ENCODE peak calls at places on chromosomes 1 and 21, in four cellular contexts. Q, X, E and K are unnamed samples.

GRCh38 chr1:210437111-210437510 is 108.4 kb downstream of the HHAT start:
- DNase-seq in Q (no peak), X (no peak), E (no peak), K (no peak)

GRCh38 chr21:45140346-45140940 is 66.1 kb downstream of the ADARB1 start:
- DNase-seq in Q (peak; percentile 95), X (peak; percentile 77), E (peak; percentile 92), K (no peak)

GRCh38 chr1:19645544-19646252 is 1.6 kb downstream of the NBL1 start:
- DNase-seq in Q (peak; percentile 71), X (peak; percentile 34), E (no peak), K (no peak)

GRCh38 chr1:74341702-74342339 is 106.6 kb downstream of the TNNI3K start:
- DNase-seq in Q (no peak), X (no peak), E (no peak), K (no peak)

GRCh38 chr1:183632964-183633363 is 2.6 kb downstream of the ARPC5 start:
- DNase-seq in Q (peak; percentile 18), X (no peak), E (no peak), K (no peak)

GRCh38 chr1:226082959-226083302 is 20.4 kb downstream of the H3-3A start:
- DNase-seq in Q (peak; percentile 83), X (peak; percentile 60), E (peak; percentile 48), K (no peak)

GRCh38 chr1:36513676-36514473 is 31.2 kb upstream of the CSF3R start:
- DNase-seq in Q (no peak), X (no peak), E (no peak), K (no peak)

GRCh38 chr1:108590947-108591346 is 31.0 kb downstream of the EEIG2 start:
- DNase-seq in Q (peak; percentile 99), X (no peak), E (peak; percentile 96), K (no peak)

GRCh38 chr21:41559658-41560599 is 52.0 kb upstream of the TMPRSS2 start:
- DNase-seq in Q (peak; percentile 86), X (no peak), E (peak; percentile 73), K (no peak)

GRCh38 chr1:1020415-1021009 is 592 bp downstream of the AGRN start:
- DNase-seq in Q (peak; percentile 58), X (no peak), E (peak; percentile 40), K (no peak)

GRCh38 chr1:116273042-116273783 is 99.8 kb upstream of the ATP1A1 start:
- DNase-seq in Q (no peak), X (no peak), E (no peak), K (no peak)

GRCh38 chr1:110390692-110391232 is at the start of gene SLC16A4:
- DNase-seq in Q (peak; percentile 73), X (no peak), E (peak; percentile 86), K (no peak)

GRCh38 chr1:196607940-196608339 is 300 bp downstream of the KCNT2 start:
- DNase-seq in Q (peak; percentile 23), X (no peak), E (peak; percentile 8), K (no peak)

GRCh38 chr1:219422811-219423598 is 189.9 kb downstream of the ZC3H11B start:
- DNase-seq in Q (peak; percentile 74), X (no peak), E (peak; percentile 78), K (no peak)

GRCh38 chr1:53601031-53601745 is 137.8 kb downstream of the GLIS1 start:
- DNase-seq in Q (no peak), X (no peak), E (no peak), K (no peak)

GRCh38 chr1:236164273-236164672 is 21.9 kb downstream of the GPR137B start:
- DNase-seq in Q (no peak), X (no peak), E (no peak), K (no peak)

GRCh38 chr1:219347843-219348475 is 174.3 kb downstream of the LYPLAL1 start:
- DNase-seq in Q (no peak), X (no peak), E (peak; percentile 31), K (no peak)

GRCh38 chr1:197464039-197464438 is 196.0 kb downstream of the CRB1 start:
- DNase-seq in Q (peak; percentile 72), X (no peak), E (peak; percentile 87), K (no peak)

GRCh38 chr1:207084701-207085180 is 3.9 kb upstream of the C4BPB start:
- DNase-seq in Q (peak; percentile 63), X (peak; percentile 58), E (peak; percentile 77), K (no peak)

GRCh38 chr21:31623664-31624063 is 35.8 kb upstream of the SOD1 start:
- DNase-seq in Q (no peak), X (no peak), E (no peak), K (no peak)

GRCh38 chr1:232057217-232057895 is 430.8 kb downstream of the DISC1 start:
- DNase-seq in Q (no peak), X (no peak), E (no peak), K (no peak)

GRCh38 chr1:66532798-66533783 is 862 bp upstream of the SGIP1 start:
- DNase-seq in Q (peak; percentile 77), X (no peak), E (peak; percentile 83), K (no peak)

GRCh38 chr1:66623812-66624211 is 89.9 kb downstream of the SGIP1 start:
- DNase-seq in Q (peak; percentile 46), X (no peak), E (peak; percentile 89), K (no peak)

GRCh38 chr1:246301553-246302250 is 205.4 kb downstream of the SMYD3 start:
- DNase-seq in Q (peak; percentile 63), X (no peak), E (no peak), K (no peak)

GRCh38 chr1:70542856-70543255 is 131.8 kb downstream of the CTH start:
- DNase-seq in Q (no peak), X (no peak), E (no peak), K (no peak)

GRCh38 chr1:29227511-29227910 is 3.2 kb downstream of the MECR start:
- DNase-seq in Q (no peak), X (no peak), E (no peak), K (no peak)

GRCh38 chr1:168498159-168498609 is 45.6 kb downstream of the XCL2 start:
- DNase-seq in Q (peak; percentile 26), X (no peak), E (peak; percentile 65), K (no peak)

GRCh38 chr1:56506314-56506743 is 73.0 kb downstream of the PLPP3 start:
- DNase-seq in Q (no peak), X (peak; percentile 66), E (no peak), K (no peak)

GRCh38 chr21:42209801-42210479 is 9.0 kb upstream of the ABCG1 start:
- DNase-seq in Q (no peak), X (no peak), E (no peak), K (no peak)

GRCh38 chr1:79198841-79199240 is 192.3 kb upstream of the ADGRL4 start:
- DNase-seq in Q (peak; percentile 80), X (no peak), E (peak; percentile 72), K (no peak)

GRCh38 chr1:91828583-91829281 is 57.2 kb downstream of the TGFBR3 start:
- DNase-seq in Q (no peak), X (no peak), E (no peak), K (no peak)

GRCh38 chr1:91826649-91827048 is 59.3 kb downstream of the TGFBR3 start:
- DNase-seq in Q (no peak), X (no peak), E (no peak), K (no peak)

GRCh38 chr1:91828007-91828321 is 58.0 kb downstream of the TGFBR3 start:
- DNase-seq in Q (no peak), X (no peak), E (no peak), K (no peak)

GRCh38 chr1:91826248-91826647 is 59.7 kb downstream of the TGFBR3 start:
- DNase-seq in Q (no peak), X (no peak), E (no peak), K (no peak)

DNA sequence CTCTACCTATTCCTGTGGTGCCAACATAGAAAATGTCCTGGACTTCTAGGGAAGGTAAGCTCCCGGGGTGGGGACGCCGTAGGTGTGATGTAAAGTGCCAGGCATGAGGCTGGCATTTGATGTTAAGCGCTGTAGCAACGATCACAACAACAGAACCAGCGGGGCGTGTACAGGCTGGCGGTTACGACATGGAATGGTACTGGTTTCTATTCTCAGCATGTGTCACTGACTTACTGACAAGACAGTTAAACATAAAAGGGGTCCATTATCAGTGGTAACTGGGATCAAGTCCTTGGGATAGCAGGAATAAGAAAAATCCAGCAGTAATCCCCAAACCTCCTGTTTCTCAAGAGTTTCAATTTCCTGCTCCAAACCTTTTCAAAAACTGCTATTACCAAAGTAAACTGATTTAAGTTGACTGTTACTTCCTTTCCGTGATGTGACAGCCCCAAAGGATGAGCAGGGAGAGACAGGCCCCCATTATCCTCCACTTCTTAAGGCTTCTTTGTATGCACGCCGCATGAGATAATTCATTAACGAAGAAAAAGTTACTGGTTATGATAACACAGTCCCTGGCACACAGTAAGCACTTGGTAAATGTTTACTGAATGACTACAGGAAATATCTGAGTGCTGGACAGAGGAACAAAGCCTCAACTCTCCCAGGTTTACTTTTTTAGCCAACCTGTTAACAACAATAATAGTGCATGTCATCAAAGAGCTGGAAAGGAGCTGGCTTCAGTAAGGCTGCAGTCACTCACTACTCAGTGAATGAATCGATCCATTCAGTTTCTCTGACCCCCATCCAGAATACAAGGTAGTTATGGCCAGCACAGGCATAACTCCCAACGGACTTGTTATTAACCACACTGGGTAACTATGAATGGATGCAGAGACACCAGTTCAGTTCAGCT is 58.6 kb downstream of the TGFBR3 start:
- DNase-seq in Q (peak; percentile 64), X (peak; percentile 80), E (no peak), K (no peak)
- H3K27ac ChIP-seq in Q (peak overlapping the region; percentile 11), X (peak overlapping the region; percentile 79), E (peak overlapping the region; percentile 10), K (no peak overlapping the region)

DNA sequence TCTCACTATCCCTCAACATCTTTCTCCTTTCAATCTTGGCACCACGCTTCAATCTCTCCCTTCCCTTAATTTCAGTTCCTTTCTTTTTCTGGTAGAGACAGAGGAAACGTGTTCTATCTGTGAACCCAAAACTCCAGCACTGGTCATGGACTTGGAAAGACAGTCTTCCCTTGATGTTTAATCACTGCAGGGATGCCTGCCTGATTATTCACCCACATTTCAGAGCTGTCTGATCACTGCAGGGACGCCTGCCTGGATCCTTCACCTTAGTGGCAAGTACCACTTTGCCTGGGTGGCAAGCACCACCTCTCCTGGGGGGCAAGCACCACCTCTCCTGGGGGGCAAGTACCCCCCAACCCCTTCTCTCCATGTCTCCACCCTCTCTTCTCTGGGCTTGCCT is 27.8 kb downstream of the SELL start:
- DNase-seq in Q (peak; percentile 38), X (no peak), E (peak; percentile 9), K (no peak)
- H3K27ac ChIP-seq in Q (no peak overlapping the region), X (no peak overlapping the region), E (no peak overlapping the region), K (no peak overlapping the region)

GRCh38 chr1:10338611-10339010 is 60.3 kb upstream of the PGD start:
- DNase-seq in Q (no peak), X (no peak), E (no peak), K (no peak)
- H3K27ac ChIP-seq in Q (no peak overlapping the region), X (no peak overlapping the region), E (no peak overlapping the region), K (no peak overlapping the region)

GRCh38 chr1:93675272-93675671 is 6.4 kb downstream of the BCAR3 start:
- DNase-seq in Q (no peak), X (no peak), E (no peak), K (no peak)

GRCh38 chr1:93678491-93678890 is 3.1 kb downstream of the BCAR3 start:
- DNase-seq in Q (no peak), X (no peak), E (no peak), K (no peak)

GRCh38 chr1:93675931-93676330 is 5.7 kb downstream of the BCAR3 start:
- DNase-seq in Q (peak; percentile 48), X (no peak), E (peak; percentile 43), K (no peak)

GRCh38 chr1:93677729-93678128 is 3.9 kb downstream of the BCAR3 start:
- DNase-seq in Q (no peak), X (no peak), E (no peak), K (no peak)

DNA sequence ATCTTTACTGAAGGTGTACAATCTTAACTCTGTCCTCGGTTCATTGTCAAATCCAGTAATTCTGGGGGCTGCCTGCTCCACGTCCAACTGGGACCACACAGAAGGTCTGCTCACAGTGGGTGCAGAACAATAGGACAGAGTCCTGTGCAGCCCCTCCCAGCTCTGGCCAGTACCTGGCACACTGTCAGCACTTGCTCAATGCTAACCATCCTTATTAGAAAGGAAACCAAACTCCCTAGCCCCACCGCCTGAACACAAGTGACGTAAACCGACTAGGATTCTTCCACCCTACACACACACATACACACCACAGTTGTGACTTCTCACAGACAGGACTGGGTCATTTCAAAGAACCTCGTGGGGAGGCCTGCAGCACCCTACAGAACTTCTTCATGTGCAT is 5.2 kb downstream of the BCAR3 start:
- DNase-seq in Q (peak; percentile 41), X (no peak), E (peak; percentile 44), K (no peak)
- H3K27ac ChIP-seq in Q (peak overlapping the region; percentile 18), X (no peak overlapping the region), E (no peak overlapping the region), K (peak overlapping the region; percentile 12)